ENCODE peak calls at places on chromosomes 1 and 21, in ten cellular contexts. S is fibroblast of lung; H is colonic mucosa; B is naive thymus-derived CD4-positive, alpha-beta T cell; R is body of pancreas; Z is CD8-positive, alpha-beta T cell; L is CD8-positive, alpha-beta memory T cell; D is astrocyte; U is ovary; F is SK-N-SH. T is an unnamed sample. For H3K4me1 and H3K27me3, the result is how much of the 10 kb centered on the place peaks cover.

GRCh38 chr1:45355683-45356082 is 15.4 kb upstream of the MUTYH start:
- DNase-seq in S (no peak), H (no peak), B (no peak), R (no peak), Z (no peak), L (no peak), D (no peak), U (no peak), F (no peak), T (no peak)

GRCh38 chr1:99469641-99470040 is 176.3 kb upstream of the PALMD start:
- DNase-seq in S (peak), H (no peak), B (no peak), R (no peak), Z (no peak), L (no peak), D (peak), U (no peak), F (no peak), T (no peak)

GRCh38 chr1:183417691-183418491 is at the start of gene NMNAT2:
- DNase-seq in S (peak), H (no peak), B (no peak), R (peak), Z (no peak), L (no peak), D (no peak), U (no peak), F (peak), T (no peak)

GRCh38 chr21:46622226-46622625 is 13.2 kb upstream of the PRMT2 start:
- DNase-seq in S (no peak), H (no peak), B (peak), R (peak), Z (peak), L (peak), D (no peak), U (peak), F (no peak), T (no peak)

GRCh38 chr1:240941706-240942370 is 329.9 kb upstream of the GREM2 start:
- DNase-seq in S (peak), H (no peak), B (no peak), R (no peak), Z (no peak), L (no peak), D (peak), U (no peak), F (no peak), T (no peak)

GRCh38 chr1:145720556-145720877 is 1.2 kb downstream of the CD160 start:
- DNase-seq in S (peak), H (no peak), B (no peak), R (no peak), Z (no peak), L (no peak), D (peak), U (no peak), F (no peak), T (peak)

GRCh38 chr21:25565272-25566199 is 41.7 kb downstream of the MRPL39 start:
- DNase-seq in S (no peak), H (no peak), B (no peak), R (no peak), Z (no peak), L (no peak), D (no peak), U (no peak), F (no peak), T (no peak)

GRCh38 chr1:19770436-19771190 is 29.1 kb downstream of the TMCO4 start:
- DNase-seq in S (no peak), H (no peak), B (no peak), R (no peak), Z (no peak), L (no peak), D (no peak), U (no peak), F (no peak), T (no peak)

GRCh38 chr1:112929979-112930378 is 26.0 kb downstream of the SLC16A1 start:
- DNase-seq in S (no peak), H (no peak), B (no peak), R (no peak), Z (no peak), L (no peak), D (no peak), U (no peak), F (no peak), T (no peak)

GRCh38 chr1:228803421-228803820 is 68.1 kb downstream of the RHOU start:
- DNase-seq in S (no peak), H (no peak), B (no peak), R (no peak), Z (no peak), L (no peak), D (no peak), U (no peak), F (no peak), T (no peak)

GRCh38 chr1:226125097-226125630 is 61.4 kb downstream of the ACBD3 start:
- DNase-seq in S (peak), H (peak), B (peak), R (peak), Z (peak), L (peak), D (peak), U (peak), F (peak), T (peak)

GRCh38 chr1:11059166-11059989 is 440 bp downstream of the SRM start:
- DNase-seq in S (peak), H (no peak), B (no peak), R (no peak), Z (no peak), L (no peak), D (no peak), U (no peak), F (peak), T (no peak)

GRCh38 chr1:56545711-56546110 is 33.7 kb downstream of the PLPP3 start:
- DNase-seq in S (no peak), H (no peak), B (no peak), R (peak), Z (no peak), L (no peak), D (no peak), U (no peak), F (no peak), T (no peak)

DNA sequence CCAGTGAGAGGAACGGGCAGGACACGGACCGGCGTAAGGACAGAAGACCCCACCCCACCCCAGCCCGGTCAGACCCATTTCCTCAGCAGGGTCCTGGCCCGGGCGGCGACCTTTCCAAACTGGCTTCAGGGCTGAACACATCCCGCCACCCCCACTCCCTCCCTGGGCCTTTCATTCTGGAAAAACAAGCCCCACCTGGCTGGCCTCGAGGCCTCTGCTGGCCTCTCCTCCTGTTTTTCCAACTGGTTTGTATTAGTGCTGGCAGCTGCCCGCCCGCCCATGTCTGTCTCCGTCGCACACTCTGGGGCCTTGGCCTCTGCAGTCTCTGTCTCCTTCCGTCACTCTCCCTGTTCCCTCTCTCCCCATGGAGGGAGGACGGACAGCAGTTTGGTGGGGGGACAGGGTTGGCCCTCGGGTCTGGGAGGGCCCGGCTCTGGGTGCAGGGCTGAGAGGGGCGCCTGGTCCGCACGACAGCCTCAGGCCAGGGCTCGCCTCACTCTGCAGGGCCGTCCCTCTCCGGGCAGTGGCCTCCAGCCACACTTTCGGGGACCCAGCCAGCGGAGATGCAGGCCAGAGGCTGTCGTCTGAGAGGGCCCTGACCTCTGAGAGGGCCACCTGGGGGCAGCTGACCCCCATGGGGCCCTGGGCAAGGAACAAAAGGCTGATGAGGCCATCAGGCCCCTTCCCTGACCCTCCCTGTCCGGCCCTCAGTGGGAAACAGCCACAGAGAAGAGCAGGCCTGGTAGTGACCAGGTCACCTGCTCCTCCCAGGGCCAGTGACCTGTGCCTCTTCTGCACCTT is 1.5 kb upstream of the MXRA8 start:
- DNase-seq in S (peak), H (peak), B (no peak), R (no peak), Z (no peak), L (no peak), D (peak), U (peak), F (peak), T (no peak)
- H3K27ac ChIP-seq in S (peak), H (peak), B (no peak), R (peak), Z (no peak), L (no peak), D (peak), U (peak), F (peak), T (no peak)

GRCh38 chr1:175129182-175129581 is 61.5 kb downstream of the TNN start:
- DNase-seq in S (peak), H (no peak), B (no peak), R (no peak), Z (no peak), L (no peak), D (peak), U (no peak), F (no peak), T (peak)
- H3K4me1 ChIP-seq in S (under half), H (under half), B (under half), R (under half), Z (under half), L (under half), D (under half), U (under half), F (under half), T (under half)

GRCh38 chr1:63323866-63324778 is 1.8 kb downstream of the FOXD3 start:
- DNase-seq in S (no peak), H (no peak), B (no peak), R (no peak), Z (no peak), L (no peak), D (no peak), U (no peak), F (peak), T (no peak)

GRCh38 chr1:63321061-63321787 is 1.1 kb upstream of the FOXD3 start:
- DNase-seq in S (no peak), H (no peak), B (no peak), R (no peak), Z (no peak), L (no peak), D (no peak), U (no peak), F (peak), T (no peak)

GRCh38 chr1:63322944-63323865 is 838 bp downstream of the FOXD3 start:
- DNase-seq in S (no peak), H (peak), B (peak), R (peak), Z (no peak), L (peak), D (no peak), U (no peak), F (peak), T (no peak)

GRCh38 chr1:63321788-63322247 is 549 bp upstream of the FOXD3 start:
- DNase-seq in S (no peak), H (no peak), B (no peak), R (no peak), Z (no peak), L (no peak), D (no peak), U (no peak), F (no peak), T (no peak)

DNA sequence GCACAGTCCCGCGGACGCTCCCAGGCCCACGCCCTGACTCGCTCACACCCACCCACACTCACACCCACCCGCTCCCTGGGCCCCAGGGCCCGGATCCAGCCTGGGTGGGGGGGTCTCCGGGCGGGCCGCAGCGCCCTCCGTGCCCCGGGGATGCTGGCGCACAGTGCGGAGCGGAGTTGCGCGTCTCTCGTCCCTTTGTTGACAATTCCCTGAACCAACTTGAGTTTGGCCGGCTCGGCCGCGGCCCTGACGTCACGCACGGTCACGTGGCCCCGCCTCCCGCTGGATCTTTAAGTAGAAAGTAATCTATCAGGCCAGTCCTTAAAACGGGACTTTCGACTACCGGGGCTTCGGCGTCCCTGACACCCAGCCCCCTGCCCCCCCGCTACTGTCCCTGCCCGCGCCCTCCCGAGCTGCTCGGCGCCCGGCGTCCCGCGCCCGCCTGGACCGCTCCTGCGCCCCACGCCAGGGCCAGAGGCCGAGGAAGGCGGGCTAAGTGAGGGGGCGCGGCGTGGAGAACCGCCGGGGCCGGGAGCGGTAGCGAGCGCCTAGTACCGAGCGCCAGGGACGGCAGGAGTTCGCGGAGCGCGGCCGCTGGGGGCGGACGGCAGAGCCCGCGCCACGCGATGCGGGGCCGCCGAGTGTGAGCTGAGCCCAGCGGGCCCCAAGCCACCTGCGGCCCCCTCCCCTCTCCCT is at the start of gene FOXD3:
- DNase-seq in S (no peak), H (peak), B (no peak), R (peak), Z (no peak), L (no peak), D (no peak), U (peak), F (peak), T (no peak)
- H3K27me3 ChIP-seq in S (half or more), H (half or more), B (half or more), R (under half), Z (half or more), L (half or more), D (half or more), U (under half), F (half or more), T (half or more)

GRCh38 chr1:8851060-8851459 is 27.4 kb downstream of the ENO1 start:
- DNase-seq in S (no peak), H (no peak), B (no peak), R (no peak), Z (no peak), L (no peak), D (no peak), U (no peak), F (no peak), T (no peak)

GRCh38 chr1:8856689-8857412 is 21.6 kb downstream of the ENO1 start:
- DNase-seq in S (no peak), H (no peak), B (no peak), R (peak), Z (no peak), L (no peak), D (no peak), U (no peak), F (no peak), T (no peak)

GRCh38 chr1:8858112-8858668 is 20.3 kb downstream of the ENO1 start:
- DNase-seq in S (peak), H (no peak), B (no peak), R (no peak), Z (no peak), L (no peak), D (peak), U (no peak), F (no peak), T (no peak)

GRCh38 chr1:8858888-8859706 is 19.4 kb downstream of the ENO1 start:
- DNase-seq in S (peak), H (peak), B (peak), R (peak), Z (no peak), L (peak), D (no peak), U (peak), F (peak), T (no peak)

DNA sequence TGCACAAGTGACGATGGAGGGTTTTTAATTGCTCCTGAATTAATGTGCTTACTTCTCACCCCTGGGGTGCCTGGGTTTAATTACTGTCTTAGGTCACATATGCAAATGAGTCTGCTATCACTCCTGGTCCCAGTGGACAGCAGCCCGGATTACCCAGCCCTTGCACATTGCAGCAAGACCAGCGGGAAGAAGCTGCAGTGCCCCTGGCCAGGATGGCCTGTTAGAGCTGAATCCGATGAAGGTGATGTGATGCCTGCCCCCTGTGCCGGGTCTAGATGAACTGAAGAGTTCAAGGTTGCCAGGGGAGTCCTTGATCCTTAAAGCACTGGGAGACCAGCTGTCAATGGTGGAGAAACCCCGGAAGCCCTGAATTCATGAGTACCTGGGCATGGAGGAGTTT is 24.2 kb downstream of the ENO1 start:
- DNase-seq in S (no peak), H (no peak), B (no peak), R (no peak), Z (no peak), L (no peak), D (no peak), U (no peak), F (no peak), T (no peak)
- H3K27ac ChIP-seq in S (no peak), H (no peak), B (no peak), R (no peak), Z (no peak), L (no peak), D (no peak), U (no peak), F (no peak), T (no peak)

DNA sequence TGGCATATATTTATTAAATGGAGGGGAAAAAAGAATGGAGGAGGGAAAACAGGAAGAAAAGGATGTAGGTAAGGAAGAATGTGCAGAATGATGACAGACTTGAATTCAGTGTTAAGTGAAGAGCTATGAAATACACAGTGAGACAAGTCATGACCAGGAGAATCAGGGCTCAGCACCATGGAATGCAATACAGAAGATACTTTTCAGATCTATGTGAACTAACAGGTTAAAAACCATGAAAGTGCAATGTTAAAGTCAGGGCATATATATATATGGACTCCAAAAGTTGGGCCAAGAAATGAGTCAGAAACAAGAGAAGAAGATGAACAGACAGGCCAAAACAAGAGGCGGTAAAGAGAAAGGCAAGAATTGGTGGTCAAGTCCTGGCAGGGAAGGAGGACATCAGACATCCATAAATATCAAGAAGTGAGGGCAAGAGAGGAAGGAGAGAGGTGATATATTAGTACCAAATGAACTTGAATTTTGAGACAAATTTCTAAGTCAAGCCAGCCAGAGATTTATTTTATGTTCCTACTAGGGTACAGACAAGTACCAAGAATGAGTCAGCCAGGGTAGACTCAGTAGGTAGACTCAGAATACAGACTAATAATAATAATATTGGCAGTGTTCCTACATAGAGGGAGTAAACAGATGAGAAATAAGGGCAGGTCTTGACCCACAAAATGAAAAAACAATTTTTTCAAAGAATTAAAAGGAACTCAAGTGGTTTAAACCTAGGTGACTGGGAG is 39.5 kb upstream of the MCOLN3 start:
- DNase-seq in S (no peak), H (no peak), B (no peak), R (no peak), Z (no peak), L (no peak), D (no peak), U (no peak), F (no peak), T (peak)
- H3K4me1 ChIP-seq in S (under half), H (under half), B (under half), R (under half), Z (under half), L (under half), D (under half), U (under half), F (under half), T (under half)

GRCh38 chr1:22349302-22350043 is 102.2 kb upstream of the ZBTB40 start:
- DNase-seq in S (no peak), H (no peak), B (no peak), R (no peak), Z (no peak), L (no peak), D (no peak), U (no peak), F (peak), T (no peak)
- H3K27me3 ChIP-seq in S (under half), H (under half), B (under half), R (under half), Z (under half), L (under half), D (half or more), U (under half), F (under half), T (under half)

GRCh38 chr1:109790329-109790728 is 26.6 kb upstream of the EPS8L3 start:
- DNase-seq in S (no peak), H (no peak), B (no peak), R (no peak), Z (no peak), L (no peak), D (no peak), U (no peak), F (no peak), T (no peak)
- H3K27ac ChIP-seq in S (no peak), H (peak), B (peak), R (no peak), Z (peak), L (peak), D (no peak), U (no peak), F (no peak), T (no peak)

GRCh38 chr1:31926252-31926651 is 11.9 kb downstream of the PTP4A2 start:
- DNase-seq in S (no peak), H (no peak), B (no peak), R (no peak), Z (no peak), L (no peak), D (no peak), U (no peak), F (no peak), T (no peak)
- H3K4me1 ChIP-seq in S (under half), H (under half), B (half or more), R (half or more), Z (half or more), L (half or more), D (under half), U (under half), F (half or more), T (under half)

T was measured in foreskin keratinocyte.